ENCODE peak calls at places on chromosome 16, in four cellular contexts. One of them, this sample, is unnamed.

GRCh38 chr16:30491229-30491628 is 18.7 kb downstream of the ITGAL start:
- DNase-seq in GDM1: no peak
- DNase-seq in NCI-H2029: no peak
- DNase-seq in HFFc6: no peak
- DNase-seq in this sample: no peak

GRCh38 chr16:50487528-50487927 is 60.7 kb upstream of the NKD1 start:
- DNase-seq in GDM1: no peak
- DNase-seq in NCI-H2029: no peak
- DNase-seq in HFFc6: no peak
- DNase-seq in this sample: no peak

GRCh38 chr16:11429823-11430222 is 84.6 kb downstream of the RMI2 start:
- DNase-seq in GDM1: no peak
- DNase-seq in NCI-H2029: no peak
- DNase-seq in HFFc6: no peak
- DNase-seq in this sample: no peak

GRCh38 chr16:66972983-66973382 is 11.9 kb downstream of the CES3 start:
- DNase-seq in GDM1: no peak
- DNase-seq in NCI-H2029: no peak
- DNase-seq in HFFc6: no peak
- DNase-seq in this sample: no peak

GRCh38 chr16:86540894-86541293 is 14.1 kb downstream of the MTHFSD start:
- DNase-seq in GDM1: no peak
- DNase-seq in NCI-H2029: no peak
- DNase-seq in HFFc6: no peak
- DNase-seq in this sample: no peak

GRCh38 chr16:82633964-82634600 is 7.3 kb downstream of the CDH13 start:
- DNase-seq in GDM1: no peak
- DNase-seq in NCI-H2029: no peak
- DNase-seq in HFFc6: no peak
- DNase-seq in this sample: peak; percentile 25

GRCh38 chr16:68839831-68840230 is 3.5 kb upstream of the TANGO6 start:
- DNase-seq in GDM1: no peak
- DNase-seq in NCI-H2029: no peak
- DNase-seq in HFFc6: no peak
- DNase-seq in this sample: no peak

GRCh38 chr16:80027007-80027965 is 426.7 kb upstream of the MAF start:
- DNase-seq in GDM1: peak; percentile 1
- DNase-seq in NCI-H2029: no peak
- DNase-seq in HFFc6: peak; percentile 92
- DNase-seq in this sample: peak; percentile 86

GRCh38 chr16:53904533-53904932 is 200.6 kb downstream of the FTO start:
- DNase-seq in GDM1: no peak
- DNase-seq in NCI-H2029: no peak
- DNase-seq in HFFc6: no peak
- DNase-seq in this sample: no peak

GRCh38 chr16:88830250-88830649 is 18.5 kb upstream of the APRT start:
- DNase-seq in GDM1: no peak
- DNase-seq in NCI-H2029: no peak
- DNase-seq in HFFc6: no peak
- DNase-seq in this sample: no peak

GRCh38 chr16:88534731-88535141 is 35.5 kb upstream of the ZC3H18 start:
- DNase-seq in GDM1: no peak
- DNase-seq in NCI-H2029: no peak
- DNase-seq in HFFc6: peak; percentile 22
- DNase-seq in this sample: peak; percentile 19

GRCh38 chr16:68898026-68898425 is 54.7 kb downstream of the TANGO6 start:
- DNase-seq in GDM1: no peak
- DNase-seq in NCI-H2029: no peak
- DNase-seq in HFFc6: no peak
- DNase-seq in this sample: no peak

GRCh38 chr16:65037558-65037957 is 84.3 kb downstream of the CDH11 start:
- DNase-seq in GDM1: no peak
- DNase-seq in NCI-H2029: no peak
- DNase-seq in HFFc6: no peak
- DNase-seq in this sample: no peak

GRCh38 chr16:49513040-49513439 is 139.4 kb downstream of the C16orf78 start:
- DNase-seq in GDM1: no peak
- DNase-seq in NCI-H2029: no peak
- DNase-seq in HFFc6: no peak
- DNase-seq in this sample: no peak

GRCh38 chr16:68233085-68233834 is 2.7 kb downstream of the ESRP2 start:
- DNase-seq in GDM1: no peak
- DNase-seq in NCI-H2029: no peak
- DNase-seq in HFFc6: no peak
- DNase-seq in this sample: no peak

GRCh38 chr16:72501739-72502653 is 330.0 kb upstream of the PMFBP1 start:
- DNase-seq in GDM1: peak; percentile 0
- DNase-seq in NCI-H2029: peak; percentile 23
- DNase-seq in HFFc6: peak; percentile 60
- DNase-seq in this sample: peak; percentile 69

GRCh38 chr16:86865866-86866675 is 287.7 kb downstream of the FOXL1 start:
- DNase-seq in GDM1: no peak
- DNase-seq in NCI-H2029: no peak
- DNase-seq in HFFc6: no peak
- DNase-seq in this sample: peak; percentile 42

GRCh38 chr16:58086381-58087208 is 42.6 kb downstream of the CFAP20 start:
- DNase-seq in GDM1: no peak
- DNase-seq in NCI-H2029: no peak
- DNase-seq in HFFc6: no peak
- DNase-seq in this sample: no peak

GRCh38 chr16:30166202-30166902 is 17.1 kb upstream of the CORO1A start:
- DNase-seq in GDM1: peak; percentile 86
- DNase-seq in NCI-H2029: no peak
- DNase-seq in HFFc6: no peak
- DNase-seq in this sample: no peak

GRCh38 chr16:662095-662494 is 5.8 kb upstream of the RHOT2 start:
- DNase-seq in GDM1: no peak
- DNase-seq in NCI-H2029: no peak
- DNase-seq in HFFc6: no peak
- DNase-seq in this sample: no peak

GRCh38 chr16:23342083-23342640 is 40.1 kb downstream of the SCNN1B start:
- DNase-seq in GDM1: no peak
- DNase-seq in NCI-H2029: no peak
- DNase-seq in HFFc6: no peak
- DNase-seq in this sample: no peak

GRCh38 chr16:48607056-48607825 is 2.7 kb downstream of the N4BP1 start:
- DNase-seq in GDM1: no peak
- DNase-seq in NCI-H2029: no peak
- DNase-seq in HFFc6: peak; percentile 25
- DNase-seq in this sample: peak; percentile 85

GRCh38 chr16:24883714-24884151 is 38.0 kb downstream of the SLC5A11 start:
- DNase-seq in GDM1: no peak
- DNase-seq in NCI-H2029: no peak
- DNase-seq in HFFc6: no peak
- DNase-seq in this sample: no peak

GRCh38 chr16:50285406-50286003 is 19.2 kb downstream of the ADCY7 start:
- DNase-seq in GDM1: no peak
- DNase-seq in NCI-H2029: no peak
- DNase-seq in HFFc6: no peak
- DNase-seq in this sample: no peak

GRCh38 chr16:88570691-88571092 is 489 bp downstream of the ZC3H18 start:
- DNase-seq in GDM1: no peak
- DNase-seq in NCI-H2029: no peak
- DNase-seq in HFFc6: no peak
- DNase-seq in this sample: no peak

GRCh38 chr16:77807-78443 is at the start of gene MPG:
- DNase-seq in GDM1: peak; percentile 81
- DNase-seq in NCI-H2029: peak; percentile 63
- DNase-seq in HFFc6: peak; percentile 70
- DNase-seq in this sample: peak; percentile 72

GRCh38 chr16:11880047-11880446 is 28.7 kb upstream of the RSL1D1 start:
- DNase-seq in GDM1: no peak
- DNase-seq in NCI-H2029: no peak
- DNase-seq in HFFc6: no peak
- DNase-seq in this sample: no peak

GRCh38 chr16:53022374-53022773 is 30.3 kb downstream of the CHD9NB start:
- DNase-seq in GDM1: no peak
- DNase-seq in NCI-H2029: peak; percentile 22
- DNase-seq in HFFc6: peak; percentile 50
- DNase-seq in this sample: peak; percentile 53

GRCh38 chr16:64481497-64481896 is 640.4 kb downstream of the CDH11 start:
- DNase-seq in GDM1: no peak
- DNase-seq in NCI-H2029: no peak
- DNase-seq in HFFc6: peak; percentile 23
- DNase-seq in this sample: no peak

GRCh38 chr16:53061701-53062159 is 6.9 kb downstream of the CHD9 start:
- DNase-seq in GDM1: no peak
- DNase-seq in NCI-H2029: no peak
- DNase-seq in HFFc6: no peak
- DNase-seq in this sample: no peak

GRCh38 chr16:73000020-73000906 is 47.7 kb downstream of the ZFHX3 start:
- DNase-seq in GDM1: no peak
- DNase-seq in NCI-H2029: no peak
- DNase-seq in HFFc6: no peak
- DNase-seq in this sample: peak; percentile 5